ENCODE peak calls at places on chromosomes 5 and 9, in nine cellular contexts. C is Right ventricle myocardium superior, S is fibroblast of lung, U is RCC 7860, A is neural crest cell, I is Ammon's horn, M is NCI-H460, Y is GM04504, H is ovary. X is an unnamed sample.
A peak's percentile ranks its signal among the peaks of the same experiment; 100 is the strongest.

GRCh38 chr5:109177782-109178181 is 232.0 kb downstream of the PJA2 start:
- DNase-seq in A (no peak), M (no peak), S (no peak), H (no peak), C (no peak), I (no peak), U (no peak), Y (no peak), X (no peak)

GRCh38 chr5:61052870-61053269 is 107.9 kb downstream of the NDUFAF2 start:
- DNase-seq in C (no peak), Y (peak; percentile 70), U (peak; percentile 86), I (no peak), S (peak; percentile 84), H (no peak), M (peak; percentile 47), A (no peak), X (no peak)

GRCh38 chr5:1671351-1671750 is 128.3 kb downstream of the MRPL36 start:
- DNase-seq in H (no peak), M (no peak), U (no peak), Y (no peak), A (no peak), I (no peak), S (no peak), C (no peak), X (no peak)

GRCh38 chr5:16784843-16785791 is 151.0 kb downstream of the MYO10 start:
- DNase-seq in M (no peak), C (no peak), I (peak; percentile 71), S (no peak), A (no peak), H (no peak), U (peak; percentile 51), Y (no peak), X (no peak)

GRCh38 chr9:116365056-116365471 is 211.5 kb downstream of the PAPPA start:
- DNase-seq in S (peak; percentile 82), M (no peak), Y (peak; percentile 47), C (peak; percentile 71), H (peak; percentile 81), A (no peak), U (peak; percentile 73), I (peak; percentile 46), X (peak; percentile 73)

GRCh38 chr5:114070093-114070722 is 291.7 kb upstream of the KCNN2 start:
- DNase-seq in U (no peak), H (no peak), M (no peak), S (no peak), A (no peak), C (no peak), Y (no peak), I (no peak), X (no peak)

GRCh38 chr5:74386571-74387334 is 253.8 kb downstream of the ENC1 start:
- DNase-seq in Y (no peak), S (no peak), A (no peak), H (no peak), U (peak; percentile 91), M (no peak), I (no peak), C (no peak), X (no peak)

GRCh38 chr9:80899208-80899607 is 790.1 kb downstream of the TLE1 start:
- DNase-seq in U (no peak), A (no peak), M (no peak), C (no peak), Y (no peak), S (peak; percentile 56), I (no peak), H (no peak), X (no peak)

GRCh38 chr5:139700711-139701693 is 52.9 kb downstream of the CXXC5 start:
- DNase-seq in S (no peak), M (no peak), H (no peak), U (peak; percentile 32), Y (no peak), A (no peak), C (no peak), I (no peak), X (no peak)

GRCh38 chr5:84274585-84275468 is 109.9 kb downstream of the EDIL3 start:
- DNase-seq in I (peak; percentile 22), S (peak; percentile 60), Y (no peak), H (no peak), C (no peak), A (peak; percentile 42), M (peak; percentile 37), U (no peak), X (peak; percentile 10)

GRCh38 chr9:13529321-13530104 is 250.0 kb upstream of the MPDZ start:
- DNase-seq in U (no peak), I (no peak), M (no peak), Y (no peak), C (no peak), H (no peak), S (no peak), A (no peak), X (no peak)

GRCh38 chr5:76548525-76549229 is 74.5 kb downstream of the F2RL2 start:
- DNase-seq in M (no peak), H (no peak), S (no peak), Y (no peak), C (no peak), I (no peak), U (no peak), A (no peak), X (no peak)

GRCh38 chr9:18352716-18353115 is 121.2 kb upstream of the ADAMTSL1 start:
- DNase-seq in H (no peak), U (no peak), Y (no peak), A (no peak), S (no peak), I (no peak), M (no peak), C (no peak), X (no peak)

GRCh38 chr5:9658726-9659125 is 28.6 kb upstream of the TAS2R1 start:
- DNase-seq in M (no peak), Y (peak; percentile 56), H (no peak), U (no peak), A (no peak), C (no peak), S (no peak), I (no peak), X (no peak)

GRCh38 chr5:71924980-71925379 is 182.3 kb upstream of the MAP1B start:
- DNase-seq in C (no peak), S (peak; percentile 50), M (peak; percentile 43), U (peak; percentile 11), I (no peak), Y (no peak), H (no peak), A (no peak), X (no peak)

GRCh38 chr5:102853680-102854079 is 98.6 kb downstream of the PAM start:
- DNase-seq in M (no peak), S (peak; percentile 27), I (no peak), U (no peak), A (no peak), Y (no peak), C (no peak), H (no peak), X (no peak)

GRCh38 chr5:69331528-69332445 is 814 bp downstream of the CCDC125 start:
- DNase-seq in H (no peak), Y (no peak), C (no peak), S (no peak), A (no peak), U (no peak), I (peak; percentile 2), M (no peak), X (no peak)

GRCh38 chr9:124782661-124783574 is 6.0 kb downstream of the OLFML2A start:
- DNase-seq in A (no peak), I (no peak), M (no peak), C (no peak), Y (no peak), U (no peak), S (no peak), H (peak; percentile 40), X (no peak)

GRCh38 chr5:74575741-74576538 is 64.6 kb downstream of the ENC1 start:
- DNase-seq in I (peak; percentile 38), M (peak; percentile 31), Y (peak; percentile 45), S (peak; percentile 70), U (peak; percentile 86), A (no peak), C (no peak), H (no peak), X (no peak)

GRCh38 chr9:122128007-122128406 is 31.6 kb downstream of the NDUFA8 start:
- DNase-seq in C (no peak), Y (no peak), H (no peak), A (no peak), U (no peak), S (no peak), I (no peak), M (no peak), X (no peak)

GRCh38 chr9:133769511-133770075 is 31.4 kb upstream of the SARDH start:
- DNase-seq in S (no peak), Y (no peak), U (no peak), C (peak; percentile 24), A (no peak), H (peak; percentile 21), M (no peak), I (no peak), X (no peak)

GRCh38 chr9:78677326-78677725 is 380.4 kb downstream of the PSAT1 start:
- DNase-seq in Y (no peak), S (no peak), M (no peak), A (no peak), U (no peak), I (no peak), C (no peak), H (no peak), X (no peak)

GRCh38 chr5:10858307-10858706 is 97.3 kb upstream of the DAP start:
- DNase-seq in M (no peak), H (no peak), C (no peak), S (no peak), U (no peak), I (no peak), Y (no peak), A (no peak), X (no peak)

GRCh38 chr9:93945400-93946337 is 9.5 kb downstream of the BARX1 start:
- DNase-seq in S (no peak), H (no peak), I (peak; percentile 40), M (no peak), U (no peak), C (no peak), Y (no peak), A (no peak), X (no peak)

GRCh38 chr9:75604661-75605060 is 285.8 kb upstream of the PCSK5 start:
- DNase-seq in Y (no peak), A (no peak), H (no peak), U (no peak), M (no peak), I (peak; percentile 14), C (no peak), S (no peak), X (no peak)

GRCh38 chr9:78601957-78602565 is 305.1 kb downstream of the PSAT1 start:
- DNase-seq in H (no peak), U (peak; percentile 40), I (peak; percentile 63), S (peak; percentile 69), A (peak; percentile 51), C (no peak), Y (no peak), M (peak; percentile 67), X (peak; percentile 5)

GRCh38 chr9:79984429-79985067 is 412.8 kb downstream of the TLE4 start:
- DNase-seq in U (no peak), H (no peak), A (no peak), I (no peak), M (no peak), S (no peak), Y (no peak), C (no peak), X (no peak)

X was measured in heart right ventricle.